ENCODE peak calls at places on chromosomes 5 and 9, in nine cellular contexts. A is HCT116; M is neural crest cell; T is ovary; B is BJ; W is cardiac fibroblast; V is CD4-positive, alpha-beta T cell; P is GM13976; S is heart left ventricle. R is an unnamed sample.

GRCh38 chr5:40307920-40308319 is 371.8 kb upstream of the PTGER4 start:
- DNase-seq in A (no peak), M (no peak), T (no peak), B (no peak), W (no peak), V (no peak), P (no peak), S (no peak), R (no peak)

GRCh38 chr9:20630241-20630943 is 8.1 kb upstream of the MLLT3 start:
- DNase-seq in A (no peak), M (no peak), T (no peak), B (no peak), W (no peak), V (no peak), P (no peak), S (no peak), R (no peak)

GRCh38 chr5:60546157-60546556 is 153.8 kb downstream of the DEPDC1B start:
- DNase-seq in A (no peak), M (no peak), T (no peak), B (no peak), W (no peak), V (no peak), P (no peak), S (no peak), R (no peak)

GRCh38 chr5:103450333-103451061 is 112.1 kb downstream of the NUDT12 start:
- DNase-seq in A (no peak), M (no peak), T (no peak), B (peak), W (peak), V (no peak), P (no peak), S (no peak), R (no peak)

GRCh38 chr5:163473613-163474243 is 13.3 kb downstream of the HMMR start:
- DNase-seq in A (no peak), M (no peak), T (no peak), B (no peak), W (peak), V (no peak), P (no peak), S (no peak), R (no peak)

GRCh38 chr9:88871669-88872068 is 119.6 kb upstream of the S1PR3 start:
- DNase-seq in A (no peak), M (no peak), T (no peak), B (no peak), W (no peak), V (no peak), P (no peak), S (no peak), R (no peak)

GRCh38 chr5:1467341-1468246 is 22.4 kb upstream of the SLC6A3 start:
- DNase-seq in A (no peak), M (no peak), T (peak), B (no peak), W (no peak), V (no peak), P (no peak), S (no peak), R (no peak)

GRCh38 chr5:75395277-75395676 is 58.3 kb downstream of the HMGCR start:
- DNase-seq in A (no peak), M (peak), T (no peak), B (no peak), W (peak), V (no peak), P (no peak), S (no peak), R (no peak)

GRCh38 chr9:5608298-5609254 is 20.3 kb upstream of the RIC1 start:
- DNase-seq in A (no peak), M (no peak), T (no peak), B (no peak), W (peak), V (no peak), P (no peak), S (no peak), R (no peak)

GRCh38 chr5:120207139-120207538 is 257.0 kb upstream of the PRR16 start:
- DNase-seq in A (no peak), M (no peak), T (no peak), B (peak), W (peak), V (no peak), P (no peak), S (no peak), R (no peak)

GRCh38 chr5:5273398-5273797 is 133.3 kb downstream of the ADAMTS16 start:
- DNase-seq in A (no peak), M (no peak), T (no peak), B (no peak), W (no peak), V (no peak), P (no peak), S (no peak), R (no peak)

GRCh38 chr5:25056846-25057245 is 412.1 kb upstream of the CDH10 start:
- DNase-seq in A (no peak), M (no peak), T (no peak), B (no peak), W (no peak), V (no peak), P (no peak), S (no peak), R (no peak)

GRCh38 chr5:96807099-96807654 is 568 bp downstream of the ERAP1 start:
- DNase-seq in A (no peak), M (peak), T (peak), B (no peak), W (peak), V (no peak), P (peak), S (peak), R (peak)

GRCh38 chr5:6812800-6813731 is 99.8 kb downstream of the TENT4A start:
- DNase-seq in A (no peak), M (no peak), T (peak), B (no peak), W (peak), V (no peak), P (no peak), S (no peak), R (no peak)

GRCh38 chr5:126454535-126454934 is 31.3 kb downstream of the GRAMD2B start:
- DNase-seq in A (no peak), M (no peak), T (no peak), B (no peak), W (no peak), V (no peak), P (no peak), S (no peak), R (no peak)

GRCh38 chr5:35781181-35781580 is 75.5 kb upstream of the IL7R start:
- DNase-seq in A (no peak), M (no peak), T (no peak), B (no peak), W (no peak), V (no peak), P (no peak), S (no peak), R (no peak)

GRCh38 chr9:133517711-133518110 is 7.0 kb downstream of the MYMK start:
- DNase-seq in A (no peak), M (no peak), T (no peak), B (no peak), W (no peak), V (no peak), P (no peak), S (peak), R (no peak)

GRCh38 chr5:125634242-125634835 is 788.9 kb upstream of the GRAMD2B start:
- DNase-seq in A (no peak), M (no peak), T (no peak), B (no peak), W (no peak), V (no peak), P (no peak), S (no peak), R (no peak)

GRCh38 chr5:50667079-50667652 is 729 bp downstream of the PARP8 start:
- DNase-seq in A (no peak), M (peak), T (peak), B (no peak), W (peak), V (peak), P (peak), S (peak), R (peak)

GRCh38 chr5:22226423-22226822 is 626.7 kb downstream of the CDH12 start:
- DNase-seq in A (no peak), M (no peak), T (no peak), B (no peak), W (no peak), V (no peak), P (no peak), S (no peak), R (no peak)

GRCh38 chr5:674630-675011 is 18.5 kb downstream of the TPPP start:
- DNase-seq in A (no peak), M (no peak), T (no peak), B (no peak), W (no peak), V (no peak), P (no peak), S (peak), R (no peak)

GRCh38 chr9:12815895-12816294 is 41.1 kb downstream of the LURAP1L start:
- DNase-seq in A (no peak), M (no peak), T (no peak), B (no peak), W (peak), V (no peak), P (no peak), S (no peak), R (no peak)

GRCh38 chr5:122458278-122458872 is 146.3 kb downstream of the SNCAIP start:
- DNase-seq in A (peak), M (no peak), T (no peak), B (no peak), W (peak), V (no peak), P (peak), S (no peak), R (no peak)

GRCh38 chr5:14223372-14223771 is 80.2 kb downstream of the TRIO start:
- DNase-seq in A (no peak), M (no peak), T (no peak), B (no peak), W (no peak), V (no peak), P (no peak), S (no peak), R (no peak)

GRCh38 chr9:125425176-125425897 is 163.7 kb downstream of the GAPVD1 start:
- DNase-seq in A (no peak), M (no peak), T (peak), B (no peak), W (no peak), V (no peak), P (no peak), S (no peak), R (no peak)

GRCh38 chr9:101580076-101580475 is 14.7 kb downstream of the PPP3R2 start:
- DNase-seq in A (no peak), M (no peak), T (no peak), B (no peak), W (no peak), V (no peak), P (no peak), S (no peak), R (no peak)

GRCh38 chr5:53481887-53482716 is 1.7 kb downstream of the FST start:
- DNase-seq in A (peak), M (peak), T (peak), B (no peak), W (peak), V (peak), P (peak), S (peak), R (peak)

GRCh38 chr5:1332461-1333001 is 12.4 kb downstream of the CLPTM1L start:
- DNase-seq in A (no peak), M (no peak), T (no peak), B (no peak), W (no peak), V (no peak), P (no peak), S (no peak), R (no peak)

GRCh38 chr5:53601570-53601969 is 41.1 kb downstream of the NDUFS4 start:
- DNase-seq in A (peak), M (no peak), T (no peak), B (no peak), W (peak), V (no peak), P (no peak), S (no peak), R (no peak)

GRCh38 chr5:33332804-33333203 is 108.0 kb upstream of the TARS1 start:
- DNase-seq in A (no peak), M (no peak), T (no peak), B (no peak), W (no peak), V (no peak), P (no peak), S (no peak), R (no peak)

GRCh38 chr5:891117-891836 is 1.3 kb downstream of the BRD9 start:
- DNase-seq in A (peak), M (no peak), T (no peak), B (no peak), W (no peak), V (no peak), P (no peak), S (no peak), R (no peak)

GRCh38 chr5:134288610-134289009 is 62.7 kb upstream of the PPP2CA start:
- DNase-seq in A (no peak), M (no peak), T (no peak), B (no peak), W (no peak), V (no peak), P (no peak), S (no peak), R (no peak)

GRCh38 chr5:134290443-134290842 is 64.6 kb upstream of the PPP2CA start:
- DNase-seq in A (no peak), M (no peak), T (no peak), B (no peak), W (no peak), V (no peak), P (no peak), S (no peak), R (no peak)

GRCh38 chr5:134289509-134290113 is 63.7 kb upstream of the PPP2CA start:
- DNase-seq in A (peak), M (peak), T (no peak), B (peak), W (peak), V (peak), P (peak), S (peak), R (no peak)
- TF ChIP-seq CTCF in A (peak), M (peak), T (peak), B (peak), W (peak), V (peak), P (peak), S (peak), R (no peak)

GRCh38 chr9:95116002-95116819 is 201.3 kb downstream of the FANCC start:
- DNase-seq in A (no peak), M (no peak), T (no peak), B (no peak), W (no peak), V (no peak), P (no peak), S (no peak), R (no peak)
- TF ChIP-seq CTCF in A (peak), M (peak), T (no peak), B (no peak), W (peak), V (no peak), P (no peak), S (peak), R (no peak)

DNA sequence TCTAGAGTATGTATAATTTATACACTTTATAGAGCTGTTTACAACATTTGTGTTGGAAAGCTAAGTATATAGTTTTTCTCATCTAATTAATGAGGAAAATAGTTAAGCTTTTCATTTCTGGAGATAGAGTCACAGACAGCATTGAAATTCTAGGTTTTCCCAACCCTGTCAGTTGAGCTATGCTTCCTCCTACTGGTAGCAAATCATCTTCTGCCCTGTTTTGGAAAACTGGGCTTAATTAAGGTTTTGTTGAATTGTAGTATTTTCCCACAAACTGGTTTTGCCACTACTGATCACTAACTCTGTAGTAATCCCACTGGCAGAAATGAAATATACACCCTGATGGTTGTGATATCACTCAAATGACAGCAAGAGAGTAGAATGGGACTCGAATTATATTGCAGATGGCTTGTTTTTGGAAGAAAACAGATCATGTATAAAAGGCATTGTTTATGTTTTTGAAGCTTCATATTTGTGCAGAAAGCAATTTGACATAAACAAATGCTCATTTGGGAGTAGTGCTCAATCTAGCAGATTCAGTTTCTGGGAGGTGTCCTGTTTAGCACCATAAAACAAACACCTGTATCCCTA is 46.6 kb downstream of the CD180 start:
- DNase-seq in A (no peak), M (no peak), T (no peak), B (no peak), W (peak), V (no peak), P (no peak), S (no peak), R (no peak)
- TF ChIP-seq CTCF in A (peak), M (peak), T (peak), B (peak), W (peak), V (no peak), P (no peak), S (peak), R (no peak)

GRCh38 chr9:128719919-128720605 is 3.9 kb downstream of the ZDHHC12 start:
- DNase-seq in A (no peak), M (no peak), T (no peak), B (no peak), W (no peak), V (no peak), P (no peak), S (no peak), R (no peak)
- TF ChIP-seq CTCF in A (no peak), M (no peak), T (no peak), B (no peak), W (no peak), V (no peak), P (no peak), S (no peak), R (no peak)

GRCh38 chr5:57304931-57305330 is 131.1 kb downstream of the GPBP1 start:
- DNase-seq in A (no peak), M (no peak), T (no peak), B (no peak), W (no peak), V (no peak), P (no peak), S (no peak), R (no peak)

GRCh38 chr5:57302164-57302563 is 128.3 kb downstream of the GPBP1 start:
- DNase-seq in A (peak), M (no peak), T (no peak), B (no peak), W (peak), V (peak), P (no peak), S (no peak), R (no peak)

GRCh38 chr5:57302643-57303042 is 128.8 kb downstream of the GPBP1 start:
- DNase-seq in A (no peak), M (no peak), T (no peak), B (no peak), W (peak), V (no peak), P (no peak), S (no peak), R (no peak)

GRCh38 chr5:57306359-57306758 is 132.5 kb downstream of the GPBP1 start:
- DNase-seq in A (no peak), M (no peak), T (no peak), B (no peak), W (no peak), V (no peak), P (no peak), S (no peak), R (no peak)

DNA sequence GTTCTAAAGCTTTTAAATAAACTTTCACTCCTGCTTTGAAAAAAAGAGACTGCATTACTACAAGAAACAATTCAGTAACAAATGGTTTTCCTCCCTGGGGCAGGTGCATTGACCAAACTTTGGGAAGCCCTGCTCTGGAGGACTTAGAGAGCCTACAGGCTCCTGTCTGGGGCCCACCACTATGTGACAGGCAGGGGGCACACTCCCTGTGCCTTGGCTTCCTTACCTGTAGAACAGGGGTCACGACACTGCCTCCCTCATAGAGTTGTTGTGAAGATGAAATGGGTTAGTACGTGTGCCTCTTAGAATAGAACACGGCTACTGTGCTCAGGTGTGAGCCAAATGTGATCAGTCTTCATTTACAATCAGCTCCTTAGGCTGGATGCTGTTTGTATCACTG is 130.1 kb downstream of the GPBP1 start:
- DNase-seq in A (no peak), M (no peak), T (no peak), B (no peak), W (no peak), V (no peak), P (no peak), S (no peak), R (no peak)
- TF ChIP-seq CTCF in A (peak), M (peak), T (no peak), B (no peak), W (no peak), V (no peak), P (no peak), S (no peak), R (no peak)

GRCh38 chr5:175880213-175880612 is 8.8 kb downstream of the CPLX2 start:
- DNase-seq in A (no peak), M (no peak), T (no peak), B (no peak), W (no peak), V (no peak), P (no peak), S (no peak), R (no peak)

GRCh38 chr5:175878021-175878420 is 6.6 kb downstream of the CPLX2 start:
- DNase-seq in A (no peak), M (no peak), T (no peak), B (no peak), W (no peak), V (no peak), P (no peak), S (no peak), R (no peak)

GRCh38 chr5:175879743-175880142 is 8.4 kb downstream of the CPLX2 start:
- DNase-seq in A (no peak), M (no peak), T (no peak), B (no peak), W (no peak), V (no peak), P (no peak), S (no peak), R (no peak)

GRCh38 chr5:175880797-175881312 is 9.5 kb downstream of the CPLX2 start:
- DNase-seq in A (no peak), M (no peak), T (no peak), B (no peak), W (no peak), V (no peak), P (no peak), S (no peak), R (no peak)

DNA sequence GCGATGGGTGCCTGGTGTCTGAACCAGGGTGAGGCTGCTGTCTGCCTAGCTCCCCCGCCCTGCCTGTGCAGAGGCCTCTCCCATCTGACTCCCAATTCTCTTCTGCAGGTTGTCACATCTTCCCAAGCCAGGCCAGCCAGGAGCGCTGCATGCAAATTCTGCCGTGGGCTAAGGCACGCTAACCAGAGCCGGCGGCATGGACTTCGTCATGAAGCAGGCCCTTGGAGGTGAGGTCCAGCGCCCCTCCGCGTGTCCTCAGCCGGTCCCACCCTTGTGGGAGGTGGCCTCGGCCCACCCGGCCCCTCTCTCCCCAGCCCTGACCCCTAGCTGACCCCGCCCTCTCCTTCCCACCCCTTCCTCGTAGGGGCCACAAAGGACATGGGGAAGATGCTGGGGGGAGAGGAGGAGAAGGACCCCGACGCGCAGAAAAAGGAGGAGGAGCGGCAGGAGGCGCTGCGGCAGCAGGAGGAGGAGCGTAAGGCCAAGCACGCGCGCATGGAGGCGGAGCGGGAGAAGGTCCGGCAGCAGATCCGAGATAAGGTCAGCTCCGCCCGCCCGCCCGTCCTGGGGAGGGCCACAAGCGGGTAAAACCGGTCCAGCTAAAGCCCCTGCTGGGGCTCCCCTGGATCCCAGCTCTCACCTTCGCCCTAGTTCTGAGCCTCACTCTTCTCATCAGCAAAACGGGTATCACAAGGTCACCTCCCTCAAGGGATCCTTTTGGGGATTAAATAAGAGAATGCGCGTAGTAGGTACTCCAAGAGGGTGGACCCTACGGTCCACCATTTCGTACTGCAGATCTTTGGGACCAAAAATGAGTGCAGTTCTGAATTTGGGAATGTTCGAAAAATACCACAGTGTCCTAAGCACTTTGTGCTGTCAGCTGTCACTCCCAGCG is 7.4 kb downstream of the CPLX2 start:
- DNase-seq in A (no peak), M (no peak), T (no peak), B (no peak), W (no peak), V (no peak), P (no peak), S (no peak), R (no peak)
- TF ChIP-seq CTCF in A (no peak), M (no peak), T (no peak), B (peak), W (no peak), V (no peak), P (no peak), S (no peak), R (no peak)

GRCh38 chr9:124038790-124039633 is 27.4 kb downstream of the LHX2 start:
- DNase-seq in A (no peak), M (no peak), T (no peak), B (no peak), W (no peak), V (no peak), P (no peak), S (no peak), R (no peak)
- TF ChIP-seq CTCF in A (peak), M (no peak), T (no peak), B (peak), W (peak), V (no peak), P (no peak), S (no peak), R (no peak)

R was measured in omental fat pad.